ENCODE peak calls at places on chromosome 12, in eight cellular contexts. C is CD4-positive, alpha-beta T cell; Y is suprapubic skin; K is esophagus squamous epithelium; V is IMR-90; B is NB4; J is fibroblast of pulmonary artery; O is foreskin fibroblast. X is an unnamed sample.
A peak's percentile ranks its signal among the peaks of the same experiment; 100 is the strongest.

GRCh38 chr12:5967645-5968415 is 22.8 kb upstream of the ANO2 start:
- DNase-seq in C (no peak), Y (no peak), K (no peak), V (no peak), B (no peak), J (no peak), O (no peak), X (no peak)

GRCh38 chr12:15859136-15859535 is 23.1 kb upstream of the STRAP start:
- DNase-seq in C (no peak), Y (no peak), K (no peak), V (peak; percentile 49), B (no peak), J (peak; percentile 46), O (no peak), X (no peak)

GRCh38 chr12:59808317-59808910 is 212.6 kb downstream of the SLC16A7 start:
- DNase-seq in C (no peak), Y (no peak), K (no peak), V (peak; percentile 41), B (peak; percentile 50), J (peak; percentile 50), O (peak; percentile 69), X (no peak)

GRCh38 chr12:20490213-20490612 is 121.9 kb downstream of the PDE3A start:
- DNase-seq in C (no peak), Y (no peak), K (no peak), V (peak; percentile 35), B (no peak), J (peak; percentile 60), O (peak; percentile 45), X (no peak)

GRCh38 chr12:132197581-132198281 is 53.5 kb downstream of the NOC4L start:
- DNase-seq in C (no peak), Y (no peak), K (no peak), V (no peak), B (no peak), J (no peak), O (no peak), X (no peak)

GRCh38 chr12:64621257-64621942 is 11.1 kb downstream of the RASSF3 start:
- DNase-seq in C (no peak), Y (no peak), K (no peak), V (peak; percentile 95), B (peak; percentile 68), J (peak; percentile 50), O (peak; percentile 42), X (no peak)

GRCh38 chr12:75437564-75437963 is 43.0 kb upstream of the GLIPR1 start:
- DNase-seq in C (peak; percentile 6), Y (no peak), K (no peak), V (peak; percentile 34), B (peak; percentile 21), J (peak; percentile 73), O (no peak), X (no peak)

GRCh38 chr12:113248046-113248825 is 27.0 kb downstream of the TPCN1 start:
- DNase-seq in C (no peak), Y (no peak), K (no peak), V (no peak), B (no peak), J (no peak), O (no peak), X (no peak)

GRCh38 chr12:685388-685787 is 22.1 kb upstream of the NINJ2 start:
- DNase-seq in C (peak; percentile 81), Y (no peak), K (no peak), V (peak; percentile 28), B (peak; percentile 27), J (peak; percentile 68), O (no peak), X (no peak)

GRCh38 chr12:34400423-34400881 is 378.2 kb downstream of the ALG10 start:
- DNase-seq in C (no peak), Y (peak; percentile 31), K (no peak), V (no peak), B (no peak), J (no peak), O (no peak), X (no peak)

GRCh38 chr12:91400249-91400648 is 217.6 kb upstream of the DCN start:
- DNase-seq in C (no peak), Y (no peak), K (no peak), V (no peak), B (no peak), J (peak; percentile 46), O (no peak), X (no peak)

GRCh38 chr12:27822076-27822712 is 42.2 kb upstream of the MANSC4 start:
- DNase-seq in C (peak; percentile 43), Y (no peak), K (no peak), V (peak; percentile 97), B (peak; percentile 92), J (peak; percentile 80), O (peak; percentile 88), X (no peak)

GRCh38 chr12:101875112-101875961 is 2.0 kb upstream of the DRAM1 start:
- DNase-seq in C (no peak), Y (no peak), K (no peak), V (peak; percentile 42), B (peak; percentile 52), J (peak; percentile 67), O (peak; percentile 32), X (no peak)

DNA sequence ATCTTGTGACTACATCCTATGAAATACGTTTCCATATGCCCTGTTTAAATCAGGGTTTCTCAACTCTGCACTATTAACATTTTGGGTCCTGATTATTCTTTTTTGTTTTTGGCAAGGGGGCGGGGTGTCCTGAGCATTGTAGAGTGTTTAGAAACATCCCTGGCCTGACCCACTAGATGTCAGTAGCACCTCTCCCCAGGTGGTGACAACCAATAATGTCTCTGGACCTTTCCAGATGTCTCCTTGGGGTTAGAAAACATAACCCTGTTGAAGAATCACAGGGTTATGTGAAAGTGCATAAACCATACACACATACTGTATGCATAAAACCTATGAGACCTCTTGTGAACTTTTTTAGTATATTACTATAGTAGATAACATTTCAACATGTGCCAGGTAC is 1.4 kb downstream of the ACAD10 start:
- DNase-seq in C (no peak), Y (no peak), K (no peak), V (no peak), B (peak; percentile 60), J (no peak), O (peak; percentile 31), X (no peak)
- TF ChIP-seq CTCF in C (no peak), Y (no peak), K (no peak), V (peak; percentile 7), B (peak; percentile 38), J (no peak), O (no peak), X (no peak)

DNA sequence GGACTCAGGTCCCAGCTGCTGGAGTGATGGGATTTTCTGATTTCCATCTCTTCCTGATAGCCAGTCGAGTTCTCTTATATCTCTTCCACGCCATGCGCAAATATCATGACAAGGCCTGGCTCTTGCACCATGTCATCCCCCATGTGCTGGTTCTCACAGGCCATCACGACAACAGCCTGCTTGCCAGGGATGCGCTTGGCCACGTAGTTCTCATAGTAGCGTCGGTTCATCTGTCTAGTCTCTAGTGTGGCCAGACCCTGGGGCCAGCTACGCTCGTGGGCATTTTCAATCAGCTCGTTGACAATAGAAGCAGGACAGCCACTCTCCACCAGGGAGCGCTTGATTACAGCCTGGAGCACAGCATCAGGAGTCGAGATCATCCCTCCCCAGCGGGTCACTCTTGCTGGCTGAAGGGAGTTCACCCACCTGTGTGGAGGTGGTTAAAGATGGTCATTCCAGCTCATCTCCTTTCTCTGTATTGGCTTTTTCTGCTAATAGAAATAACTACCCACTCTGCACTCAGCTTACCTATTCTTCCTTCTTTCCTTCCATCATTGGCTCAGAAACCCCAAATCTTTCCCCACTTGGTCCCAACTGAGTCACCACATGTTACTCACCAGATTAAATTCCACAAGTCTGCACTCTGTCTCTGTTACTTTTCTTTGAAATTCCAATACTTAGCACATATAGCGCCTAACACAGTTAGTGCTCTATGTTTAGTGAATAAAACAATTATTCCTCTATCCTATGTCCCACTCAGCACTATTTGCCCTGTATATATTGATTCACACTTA is 15.2 kb downstream of the RNF41 start:
- DNase-seq in C (peak; percentile 17), Y (no peak), K (no peak), V (peak; percentile 54), B (peak; percentile 69), J (peak; percentile 71), O (peak; percentile 70), X (no peak)
- TF ChIP-seq CTCF in C (no peak), Y (peak; percentile 57), K (peak; percentile 66), V (peak; percentile 58), B (peak; percentile 79), J (peak; percentile 81), O (peak; percentile 68), X (peak; percentile 59)

GRCh38 chr12:48712209-48712608 is 4.3 kb downstream of the CCNT1 start:
- DNase-seq in C (no peak), Y (no peak), K (no peak), V (no peak), B (no peak), J (no peak), O (no peak), X (no peak)

GRCh38 chr12:48716168-48716492 is 377 bp downstream of the CCNT1 start:
- DNase-seq in C (no peak), Y (no peak), K (no peak), V (no peak), B (no peak), J (no peak), O (no peak), X (no peak)

GRCh38 chr12:48716493-48717251 is at the start of gene CCNT1:
- DNase-seq in C (peak; percentile 98), Y (peak; percentile 100), K (peak; percentile 95), V (peak; percentile 100), B (peak; percentile 100), J (peak; percentile 100), O (peak; percentile 100), X (peak; percentile 88)

DNA sequence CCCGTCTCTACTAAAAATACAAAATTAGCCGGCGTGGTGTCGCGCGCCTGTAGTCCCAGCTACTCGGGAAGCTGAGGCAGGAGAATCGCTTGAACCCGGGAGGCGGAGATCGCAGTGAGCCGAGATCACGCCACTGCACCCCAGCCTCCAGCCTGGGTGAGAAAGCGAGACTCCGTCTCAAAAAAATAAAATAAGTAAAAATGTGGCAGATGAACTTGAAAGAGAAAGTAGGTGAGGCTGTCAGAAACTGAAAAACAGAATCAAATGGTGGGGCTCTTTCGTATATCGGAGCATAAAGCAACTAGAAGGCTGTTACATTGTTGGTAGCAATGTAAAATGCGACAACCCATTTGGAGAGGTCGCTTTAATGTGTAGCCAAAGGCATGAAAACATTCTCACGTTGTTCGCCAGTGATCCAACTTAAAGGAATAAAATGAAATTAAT is 767 bp upstream of the CCNT1 start:
- DNase-seq in C (no peak), Y (no peak), K (no peak), V (peak; percentile 4), B (peak; percentile 40), J (no peak), O (peak; percentile 15), X (no peak)
- TF ChIP-seq CTCF in C (no peak), Y (no peak), K (no peak), V (no peak), B (no peak), J (no peak), O (no peak), X (no peak)

GRCh38 chr12:95908573-95908972 is 33.8 kb downstream of the CCDC38 start:
- DNase-seq in C (no peak), Y (no peak), K (no peak), V (peak; percentile 52), B (no peak), J (peak; percentile 79), O (peak; percentile 55), X (no peak)

DNA sequence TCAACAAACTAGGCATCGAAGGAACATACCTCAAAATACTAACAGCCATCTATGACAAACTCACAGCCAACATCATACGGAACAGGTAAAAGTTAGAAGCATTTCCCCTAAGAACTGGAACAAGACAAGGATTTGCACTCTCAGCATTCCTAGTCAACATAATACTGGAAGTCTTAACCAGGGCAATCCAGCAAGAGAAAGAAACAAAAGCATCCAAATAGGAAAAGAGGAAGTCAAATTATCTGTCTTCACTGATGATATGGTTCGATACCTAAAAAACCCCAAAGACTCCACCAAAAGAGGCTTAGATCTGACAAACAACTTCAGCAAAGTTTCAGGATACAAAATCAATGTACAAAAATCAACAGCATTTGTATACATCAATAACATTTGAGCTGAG is 32.5 kb downstream of the CCDC38 start:
- DNase-seq in C (no peak), Y (no peak), K (no peak), V (no peak), B (no peak), J (no peak), O (no peak), X (no peak)
- TF ChIP-seq CTCF in C (no peak), Y (no peak), K (no peak), V (no peak), B (no peak), J (no peak), O (no peak), X (no peak)

X was measured in D721Med.